ENCODE peak calls at places on chromosomes 2 and 18, in seven cellular contexts. F is dorsolateral prefrontal cortex; S is brain microvascular endothelial cell; T is pancreas; P is fibroblast of villous mesenchyme; Z is body of pancreas; M is effector CD4-positive, alpha-beta T cell. N is an unnamed sample.

GRCh38 chr2:123808243-123808642 is 216.8 kb upstream of the CNTNAP5 start:
- DNase-seq in S (no peak), M (no peak), P (no peak), T (no peak), Z (no peak), F (no peak), N (no peak)

GRCh38 chr2:26043862-26044736 is 10.2 kb downstream of the RAB10 start:
- DNase-seq in Z (peak), M (no peak), P (peak), T (no peak), F (no peak), S (no peak), N (peak)

GRCh38 chr2:10569460-10569859 is 120.3 kb downstream of the NOL10 start:
- DNase-seq in P (no peak), Z (no peak), M (no peak), T (no peak), S (no peak), F (no peak), N (no peak)

GRCh38 chr2:152766908-152767307 is 48.5 kb downstream of the ARL6IP6 start:
- DNase-seq in S (peak), F (no peak), Z (no peak), M (no peak), P (peak), T (no peak), N (no peak)

GRCh38 chr2:73225513-73226360 is 7.3 kb downstream of the PRADC1 start:
- DNase-seq in M (no peak), S (no peak), P (no peak), Z (no peak), T (peak), F (no peak), N (no peak)

GRCh38 chr18:50178601-50179000 is 16.3 kb downstream of the MYO5B start:
- DNase-seq in S (no peak), T (no peak), Z (no peak), P (no peak), M (no peak), F (no peak), N (no peak)

GRCh38 chr2:207180741-207181140 is 15.0 kb upstream of the KLF7 start:
- DNase-seq in S (no peak), P (peak), Z (no peak), F (no peak), M (no peak), T (no peak), N (no peak)

GRCh38 chr2:157107877-157108276 is 149.6 kb upstream of the GALNT5 start:
- DNase-seq in T (no peak), S (peak), M (no peak), Z (peak), F (no peak), P (peak), N (no peak)

GRCh38 chr2:145015561-145015960 is 495.6 kb upstream of the ZEB2 start:
- DNase-seq in S (no peak), Z (no peak), T (no peak), M (no peak), F (no peak), P (no peak), N (no peak)

GRCh38 chr2:149040451-149040850 is 2.0 kb downstream of the LYPD6B start:
- DNase-seq in Z (no peak), F (no peak), P (peak), T (no peak), M (peak), S (no peak), N (no peak)

GRCh38 chr2:12270876-12271588 is 445.7 kb upstream of the TRIB2 start:
- DNase-seq in F (no peak), T (no peak), P (no peak), Z (no peak), M (no peak), S (no peak), N (no peak)

GRCh38 chr18:79008356-79008940 is 28.8 kb downstream of the SALL3 start:
- DNase-seq in P (no peak), S (no peak), Z (no peak), F (no peak), M (no peak), T (no peak), N (no peak)

GRCh38 chr18:63162271-63163014 is 157.1 kb downstream of the BCL2 start:
- DNase-seq in M (no peak), S (peak), P (peak), Z (no peak), T (no peak), F (no peak), N (no peak)

GRCh38 chr2:3459185-3460015 is 59.9 kb downstream of the ADI1 start:
- DNase-seq in F (no peak), T (peak), M (no peak), Z (peak), P (no peak), S (no peak), N (peak)

GRCh38 chr2:99256677-99257076 is 1.2 kb upstream of the LYG2 start:
- DNase-seq in Z (no peak), M (no peak), T (no peak), F (no peak), S (no peak), P (no peak), N (no peak)

GRCh38 chr2:20882466-20883170 is 59.7 kb upstream of the LDAH start:
- DNase-seq in T (no peak), M (no peak), Z (no peak), F (no peak), P (no peak), S (no peak), N (no peak)

GRCh38 chr2:86584164-86584913 is 21.1 kb upstream of the CHMP3 start:
- DNase-seq in S (peak), M (no peak), T (no peak), P (peak), F (no peak), Z (no peak), N (no peak)

GRCh38 chr2:150441226-150441625 is 46.2 kb downstream of the RND3 start:
- DNase-seq in P (no peak), M (no peak), Z (no peak), T (no peak), F (no peak), S (no peak), N (no peak)

GRCh38 chr2:136381722-136382633 is 264.0 kb upstream of the CXCR4 start:
- DNase-seq in M (peak), S (no peak), Z (no peak), F (no peak), P (no peak), T (no peak), N (no peak)